ENCODE peak calls at places on chromosome X, in four cellular contexts. D is activated CD4-positive, alpha-beta T cell treated with anti-CD3 and anti-CD28 coated beads, Interleukin-2, amount 50 U/mL, for 1 hour; U is H9; H is GM04504. G is an unnamed sample.

GRCh38 chrX:132505116-132505515 is 16.3 kb upstream of the MBNL3 start:
- DNase-seq in U (no peak), H (no peak), D (no peak), G (no peak)

GRCh38 chrX:13398073-13398823 is 78.4 kb upstream of the ATXN3L start:
- DNase-seq in U (no peak), D (no peak), H (peak; percentile 99), G (peak; percentile 98)

GRCh38 chrX:11193035-11193469 is 81.9 kb downstream of the HCCS start:
- DNase-seq in D (no peak), H (no peak), U (no peak), G (no peak)

GRCh38 chrX:116230136-116230886 is 59.8 kb downstream of the AGTR2 start:
- DNase-seq in H (no peak), D (no peak), U (no peak), G (no peak)

GRCh38 chrX:108224727-108225455 is 133.3 kb downstream of the ATG4A start:
- DNase-seq in H (peak; percentile 1), D (no peak), U (peak; percentile 52), G (peak; percentile 56)

GRCh38 chrX:47420264-47420663 is 49.9 kb downstream of the ZNF157 start:
- DNase-seq in H (no peak), D (no peak), U (no peak), G (no peak)

GRCh38 chrX:68018248-68019203 is 414.8 kb downstream of the OPHN1 start:
- DNase-seq in U (peak; percentile 68), H (peak; percentile 10), D (no peak), G (peak; percentile 62)

GRCh38 chrX:154541896-154542722 is 4.5 kb downstream of the G6PD start:
- DNase-seq in D (no peak), U (no peak), H (peak; percentile 86), G (no peak)

GRCh38 chrX:16981980-16982379 is 35.5 kb downstream of the REPS2 start:
- DNase-seq in U (no peak), D (no peak), H (no peak), G (no peak)

GRCh38 chrX:102934624-102935023 is 2.4 kb upstream of the RAB40AL start:
- DNase-seq in U (no peak), D (peak; percentile 12), H (no peak), G (no peak)

GRCh38 chrX:51894697-51895336 is 1.4 kb downstream of the MAGED1 start:
- DNase-seq in U (no peak), H (no peak), D (no peak), G (no peak)

GRCh38 chrX:110853610-110854009 is 58.0 kb upstream of the CHRDL1 start:
- DNase-seq in U (peak; percentile 52), H (no peak), D (no peak), G (peak; percentile 60)

GRCh38 chrX:24153175-24153795 is 3.8 kb downstream of the ZFX start:
- DNase-seq in U (peak; percentile 61), H (no peak), D (no peak), G (peak; percentile 93)

GRCh38 chrX:44063611-44064010 is 90.4 kb upstream of the NDP start:
- DNase-seq in D (no peak), U (no peak), H (no peak), G (no peak)

GRCh38 chrX:40152173-40152705 is 54.5 kb upstream of the BCOR start:
- DNase-seq in U (peak; percentile 65), D (peak; percentile 49), H (no peak), G (peak; percentile 66)

GRCh38 chrX:40573763-40574162 is 7.0 kb upstream of the ATP6AP2 start:
- DNase-seq in U (peak; percentile 43), D (peak; percentile 24), H (no peak), G (no peak)

GRCh38 chrX:47518105-47518504 is 35.1 kb upstream of the ZNF41 start:
- DNase-seq in H (no peak), U (no peak), D (no peak), G (peak; percentile 83)

GRCh38 chrX:151973851-151974335 is 583 bp downstream of the GABRE start:
- DNase-seq in U (peak; percentile 33), H (no peak), D (no peak), G (no peak)

GRCh38 chrX:44882635-44883034 is 9.6 kb downstream of the KDM6A start:
- DNase-seq in U (no peak), H (no peak), D (no peak), G (no peak)

GRCh38 chrX:138847930-138848329 is 136.4 kb upstream of the FGF13 start:
- DNase-seq in D (no peak), H (no peak), U (no peak), G (no peak)

GRCh38 chrX:45784590-45784989 is 583.9 kb upstream of the DIPK2B start:
- DNase-seq in H (no peak), D (no peak), U (no peak), G (no peak)

GRCh38 chrX:69137911-69138310 is 27.3 kb downstream of the PJA1 start:
- DNase-seq in H (no peak), D (no peak), U (no peak), G (no peak)

G was measured in islet precursor cell.